ENCODE peak calls at places on chromosomes 6 and 20, in four cellular contexts. One of them, this sample, is unnamed.

GRCh38 chr6:26554669-26555504 is 16.7 kb downstream of the HMGN4 start:
- DNase-seq in WTC11: peak
- DNase-seq in K562: no peak
- DNase-seq in HepG2: peak
- DNase-seq in this sample: peak

GRCh38 chr6:78436335-78436734 is 431.0 kb upstream of the IRAK1BP1 start:
- DNase-seq in WTC11: no peak
- DNase-seq in K562: no peak
- DNase-seq in HepG2: peak
- DNase-seq in this sample: no peak

GRCh38 chr6:109454483-109455160 is 950 bp downstream of the MICAL1 start:
- DNase-seq in WTC11: no peak
- DNase-seq in K562: no peak
- DNase-seq in HepG2: no peak
- DNase-seq in this sample: no peak

GRCh38 chr20:12700701-12701100 is 308.1 kb upstream of the SPTLC3 start:
- DNase-seq in WTC11: peak
- DNase-seq in K562: no peak
- DNase-seq in HepG2: no peak
- DNase-seq in this sample: no peak

GRCh38 chr6:45450132-45450531 is 72.4 kb upstream of the SUPT3H start:
- DNase-seq in WTC11: no peak
- DNase-seq in K562: no peak
- DNase-seq in HepG2: no peak
- DNase-seq in this sample: no peak

GRCh38 chr6:167219967-167220512 is 62.3 kb upstream of the GPR31 start:
- DNase-seq in WTC11: no peak
- DNase-seq in K562: no peak
- DNase-seq in HepG2: peak
- DNase-seq in this sample: no peak

GRCh38 chr20:32535953-32536823 is 48.9 kb downstream of the NOL4L start:
- DNase-seq in WTC11: peak
- DNase-seq in K562: peak
- DNase-seq in HepG2: peak
- DNase-seq in this sample: peak

GRCh38 chr6:121694389-121695185 is 259.1 kb downstream of the GJA1 start:
- DNase-seq in WTC11: no peak
- DNase-seq in K562: no peak
- DNase-seq in HepG2: no peak
- DNase-seq in this sample: no peak

GRCh38 chr6:166691199-166691598 is 64.1 kb upstream of the RPS6KA2 start:
- DNase-seq in WTC11: no peak
- DNase-seq in K562: no peak
- DNase-seq in HepG2: no peak
- DNase-seq in this sample: no peak

GRCh38 chr6:34586327-34587040 is 30.4 kb upstream of the SPDEF start:
- DNase-seq in WTC11: no peak
- DNase-seq in K562: no peak
- DNase-seq in HepG2: no peak
- DNase-seq in this sample: no peak

GRCh38 chr6:168995526-168996100 is 258.0 kb downstream of the THBS2 start:
- DNase-seq in WTC11: no peak
- DNase-seq in K562: no peak
- DNase-seq in HepG2: no peak
- DNase-seq in this sample: no peak

GRCh38 chr20:63457737-63458136 is 14.7 kb downstream of the KCNQ2 start:
- DNase-seq in WTC11: no peak
- DNase-seq in K562: no peak
- DNase-seq in HepG2: no peak
- DNase-seq in this sample: peak

GRCh38 chr6:134117409-134117808 is 65.0 kb upstream of the SLC2A12 start:
- DNase-seq in WTC11: no peak
- DNase-seq in K562: no peak
- DNase-seq in HepG2: no peak
- DNase-seq in this sample: no peak

GRCh38 chr6:49342410-49342809 is 120.6 kb downstream of the MMUT start:
- DNase-seq in WTC11: peak
- DNase-seq in K562: no peak
- DNase-seq in HepG2: no peak
- DNase-seq in this sample: no peak

GRCh38 chr6:135753196-135753595 is 98.3 kb upstream of the PDE7B start:
- DNase-seq in WTC11: no peak
- DNase-seq in K562: no peak
- DNase-seq in HepG2: no peak
- DNase-seq in this sample: no peak

GRCh38 chr20:45935416-45936046 is 1.0 kb downstream of the PCIF1 start:
- DNase-seq in WTC11: no peak
- DNase-seq in K562: no peak
- DNase-seq in HepG2: no peak
- DNase-seq in this sample: peak

GRCh38 chr6:167056370-167056769 is 57.2 kb downstream of the CEP43 start:
- DNase-seq in WTC11: no peak
- DNase-seq in K562: no peak
- DNase-seq in HepG2: no peak
- DNase-seq in this sample: no peak

GRCh38 chr6:130090796-130091195 is 72.4 kb downstream of the L3MBTL3 start:
- DNase-seq in WTC11: no peak
- DNase-seq in K562: no peak
- DNase-seq in HepG2: no peak
- DNase-seq in this sample: no peak

GRCh38 chr6:135555550-135555949 is 58.0 kb upstream of the AHI1 start:
- DNase-seq in WTC11: no peak
- DNase-seq in K562: no peak
- DNase-seq in HepG2: no peak
- DNase-seq in this sample: no peak

GRCh38 chr6:136921521-136921935 is 573 bp upstream of the SLC35D3 start:
- DNase-seq in WTC11: peak
- DNase-seq in K562: no peak
- DNase-seq in HepG2: no peak
- DNase-seq in this sample: peak

GRCh38 chr6:39092124-39092523 is 22.9 kb downstream of the SAYSD1 start:
- DNase-seq in WTC11: peak
- DNase-seq in K562: peak
- DNase-seq in HepG2: peak
- DNase-seq in this sample: no peak

GRCh38 chr20:64176548-64177419 is 12.5 kb downstream of the MYT1 start:
- DNase-seq in WTC11: no peak
- DNase-seq in K562: no peak
- DNase-seq in HepG2: no peak
- DNase-seq in this sample: no peak

GRCh38 chr20:64184795-64185194 is 20.5 kb downstream of the MYT1 start:
- DNase-seq in WTC11: no peak
- DNase-seq in K562: no peak
- DNase-seq in HepG2: no peak
- DNase-seq in this sample: no peak

GRCh38 chr6:27312950-27313271 is 838 bp upstream of the POM121L2 start:
- DNase-seq in WTC11: no peak
- DNase-seq in K562: no peak
- DNase-seq in HepG2: no peak
- DNase-seq in this sample: no peak

GRCh38 chr20:11274137-11274536 is 600.3 kb upstream of the JAG1 start:
- DNase-seq in WTC11: no peak
- DNase-seq in K562: peak
- DNase-seq in HepG2: peak
- DNase-seq in this sample: peak

GRCh38 chr6:150195996-150196417 is 53.2 kb downstream of the PPP1R14C start:
- DNase-seq in WTC11: no peak
- DNase-seq in K562: no peak
- DNase-seq in HepG2: no peak
- DNase-seq in this sample: no peak

GRCh38 chr6:163706688-163707087 is 292.2 kb downstream of the QKI start:
- DNase-seq in WTC11: no peak
- DNase-seq in K562: no peak
- DNase-seq in HepG2: no peak
- DNase-seq in this sample: no peak

GRCh38 chr6:42300701-42301100 is 83.0 kb upstream of the MRPS10 start:
- DNase-seq in WTC11: no peak
- DNase-seq in K562: no peak
- DNase-seq in HepG2: no peak
- DNase-seq in this sample: no peak

GRCh38 chr6:50410577-50410976 is 302.7 kb upstream of the TFAP2D start:
- DNase-seq in WTC11: no peak
- DNase-seq in K562: no peak
- DNase-seq in HepG2: no peak
- DNase-seq in this sample: no peak

GRCh38 chr6:147203311-147204059 is 732 bp upstream of the STXBP5 start:
- DNase-seq in WTC11: peak
- DNase-seq in K562: peak
- DNase-seq in HepG2: peak
- DNase-seq in this sample: peak

GRCh38 chr6:148969679-148970078 is 222.8 kb downstream of the UST start:
- DNase-seq in WTC11: no peak
- DNase-seq in K562: no peak
- DNase-seq in HepG2: no peak
- DNase-seq in this sample: no peak

GRCh38 chr6:29975561-29975907 is 33.2 kb downstream of the HLA-A start:
- DNase-seq in WTC11: peak
- DNase-seq in K562: no peak
- DNase-seq in HepG2: no peak
- DNase-seq in this sample: no peak

GRCh38 chr20:1900321-1900791 is 5.1 kb downstream of the SIRPA start:
- DNase-seq in WTC11: peak
- DNase-seq in K562: peak
- DNase-seq in HepG2: peak
- DNase-seq in this sample: peak

GRCh38 chr20:50409495-50409894 is 100.7 kb upstream of the PTPN1 start:
- DNase-seq in WTC11: no peak
- DNase-seq in K562: no peak
- DNase-seq in HepG2: no peak
- DNase-seq in this sample: no peak

GRCh38 chr20:57308451-57309410 is 20.9 kb upstream of the SPO11 start:
- DNase-seq in WTC11: no peak
- DNase-seq in K562: no peak
- DNase-seq in HepG2: no peak
- DNase-seq in this sample: no peak

GRCh38 chr6:150055131-150055530 is 13.8 kb downstream of the ULBP3 start:
- DNase-seq in WTC11: no peak
- DNase-seq in K562: no peak
- DNase-seq in HepG2: no peak
- DNase-seq in this sample: no peak

GRCh38 chr20:23631981-23632710 is 5.6 kb downstream of the CST3 start:
- DNase-seq in WTC11: no peak
- DNase-seq in K562: no peak
- DNase-seq in HepG2: no peak
- DNase-seq in this sample: no peak
- TF ChIP-seq JUN in WTC11: no peak
- TF ChIP-seq JUN in K562: no peak
- TF ChIP-seq JUN in HepG2: no peak
- TF ChIP-seq JUN in this sample: no peak

GRCh38 chr6:128239898-128240509 is 280.4 kb downstream of the PTPRK start:
- DNase-seq in WTC11: no peak
- DNase-seq in K562: no peak
- DNase-seq in HepG2: no peak
- DNase-seq in this sample: no peak

GRCh38 chr6:128238248-128238647 is 282.2 kb downstream of the PTPRK start:
- DNase-seq in WTC11: no peak
- DNase-seq in K562: no peak
- DNase-seq in HepG2: no peak
- DNase-seq in this sample: no peak

GRCh38 chr6:128239146-128239545 is 281.3 kb downstream of the PTPRK start:
- DNase-seq in WTC11: no peak
- DNase-seq in K562: no peak
- DNase-seq in HepG2: no peak
- DNase-seq in this sample: no peak

GRCh38 chr6:128233501-128233900 is 286.9 kb downstream of the PTPRK start:
- DNase-seq in WTC11: no peak
- DNase-seq in K562: no peak
- DNase-seq in HepG2: no peak
- DNase-seq in this sample: no peak

GRCh38 chr6:128235556-128235955 is 284.8 kb downstream of the PTPRK start:
- DNase-seq in WTC11: no peak
- DNase-seq in K562: no peak
- DNase-seq in HepG2: no peak
- DNase-seq in this sample: no peak
- TF ChIP-seq ESRRA in WTC11: no peak
- TF ChIP-seq ESRRA in K562: no peak
- TF ChIP-seq ESRRA in HepG2: no peak
- TF ChIP-seq ESRRA in this sample: no peak

GRCh38 chr6:11637266-11637665 is 99.7 kb downstream of the TMEM170B start:
- DNase-seq in WTC11: no peak
- DNase-seq in K562: no peak
- DNase-seq in HepG2: no peak
- DNase-seq in this sample: no peak
- TF ChIP-seq JUN in WTC11: no peak
- TF ChIP-seq JUN in K562: no peak
- TF ChIP-seq JUN in HepG2: no peak
- TF ChIP-seq JUN in this sample: no peak

DNA sequence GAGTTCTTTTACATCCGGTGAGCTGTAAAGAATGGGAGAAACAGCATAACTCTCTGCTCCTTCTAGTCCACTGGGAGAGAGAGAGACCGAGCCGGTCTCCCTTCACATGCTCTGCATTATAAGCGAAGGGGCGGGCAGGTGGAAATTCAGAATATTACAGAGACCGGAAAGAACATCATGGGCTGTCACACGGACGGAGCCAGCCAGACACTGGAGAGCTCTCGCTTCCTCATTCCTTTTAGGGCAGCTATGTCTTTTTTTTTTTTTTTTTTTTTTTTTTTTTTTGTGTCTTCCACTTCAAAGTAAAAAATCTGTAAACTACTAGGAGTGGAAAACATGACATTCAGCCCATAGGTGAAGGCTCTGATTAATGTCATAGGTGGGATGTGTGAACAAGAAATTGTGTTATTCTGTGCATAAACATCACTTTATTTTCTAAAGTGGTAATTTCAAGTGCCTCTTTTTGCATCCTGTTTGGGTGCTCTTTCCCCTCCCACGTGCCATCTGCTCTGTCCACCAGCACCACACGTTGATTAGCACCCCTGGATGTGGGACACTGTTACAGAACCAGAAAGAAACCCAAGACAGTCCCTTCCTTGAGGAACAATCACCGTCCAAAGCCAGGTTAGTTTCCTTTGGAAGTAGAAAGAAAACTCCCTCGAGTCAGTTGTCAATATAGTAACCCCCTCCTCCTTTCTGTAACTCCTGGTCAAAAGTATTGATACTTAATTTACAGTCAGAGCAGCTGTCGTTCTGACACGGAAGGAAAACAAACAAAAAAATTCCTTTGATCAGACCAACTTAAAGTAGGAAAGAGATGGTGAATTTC is at the start of gene TAGAP:
- DNase-seq in WTC11: no peak
- DNase-seq in K562: no peak
- DNase-seq in HepG2: no peak
- DNase-seq in this sample: no peak
- TF ChIP-seq ESRRA in WTC11: no peak
- TF ChIP-seq ESRRA in K562: no peak
- TF ChIP-seq ESRRA in HepG2: no peak
- TF ChIP-seq ESRRA in this sample: no peak

This sample was measured in A549.